ENCODE peak calls at places on chromosomes 6 and 20, in five cellular contexts. M is HCT116, E is K562, R is HepG2, A is H1. W is an unnamed sample.

GRCh38 chr6:33329058-33329457 is 11.5 kb upstream of the ZBTB22 start:
- DNase-seq in M (no peak), E (no peak), R (no peak), A (no peak), W (no peak)

GRCh38 chr6:35439308-35439707 is 12.8 kb upstream of the FANCE start:
- DNase-seq in M (no peak), E (peak; percentile 70), R (no peak), A (no peak), W (no peak)

GRCh38 chr20:57659789-57660509 is 39.7 kb upstream of the ZBP1 start:
- DNase-seq in M (no peak), E (no peak), R (no peak), A (no peak), W (no peak)

GRCh38 chr6:77633993-77634392 is 18.8 kb upstream of the MEI4 start:
- DNase-seq in M (no peak), E (no peak), R (no peak), A (no peak), W (no peak)

GRCh38 chr6:95576621-95577316 is 566 bp upstream of the MANEA start:
- DNase-seq in M (no peak), E (peak; percentile 11), R (no peak), A (no peak), W (no peak)

GRCh38 chr6:142489722-142490610 is 188.2 kb downstream of the ADGRG6 start:
- DNase-seq in M (no peak), E (no peak), R (no peak), A (no peak), W (no peak)

GRCh38 chr6:9116026-9116425 is 680.7 kb upstream of the SLC35B3 start:
- DNase-seq in M (no peak), E (no peak), R (no peak), A (no peak), W (no peak)

GRCh38 chr20:51803157-51803854 is 985 bp upstream of the SALL4 start:
- DNase-seq in M (no peak), E (no peak), R (no peak), A (no peak), W (no peak)

GRCh38 chr6:106496791-106497190 is 132.5 kb downstream of the RTN4IP1 start:
- DNase-seq in M (no peak), E (no peak), R (no peak), A (no peak), W (no peak)

GRCh38 chr6:115219645-115220044 is 841.0 kb downstream of the FRK start:
- DNase-seq in M (no peak), E (no peak), R (no peak), A (no peak), W (no peak)

GRCh38 chr20:61120595-61121515 is 131.2 kb upstream of the CDH4 start:
- DNase-seq in M (no peak), E (peak; percentile 74), R (peak; percentile 67), A (peak; percentile 25), W (peak; percentile 62)

DNA sequence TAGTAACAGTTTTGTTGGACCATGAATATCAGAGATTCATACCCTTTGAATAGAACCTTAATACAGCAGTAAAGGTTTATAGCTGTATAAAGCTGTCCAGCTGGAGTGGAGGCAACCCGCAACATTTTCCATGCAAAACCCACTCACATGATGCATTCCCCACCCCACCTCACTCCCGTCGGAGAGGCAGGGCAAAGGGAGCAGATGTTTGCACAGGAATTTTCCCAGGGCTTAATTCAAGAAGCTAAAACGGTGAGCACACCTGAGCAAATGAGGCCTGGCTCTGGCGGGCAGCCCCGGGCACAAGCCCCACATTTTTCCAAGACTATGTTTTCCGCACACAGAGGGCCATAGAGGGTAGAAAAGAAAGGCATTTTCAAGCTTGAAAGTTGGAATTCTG is 191.7 kb downstream of the FOXC1 start:
- DNase-seq in M (no peak), E (no peak), R (no peak), A (no peak), W (no peak)
- TF ChIP-seq ZNF274 in M (no peak), E (no peak), R (no peak), A (no peak), W (no peak)

DNA sequence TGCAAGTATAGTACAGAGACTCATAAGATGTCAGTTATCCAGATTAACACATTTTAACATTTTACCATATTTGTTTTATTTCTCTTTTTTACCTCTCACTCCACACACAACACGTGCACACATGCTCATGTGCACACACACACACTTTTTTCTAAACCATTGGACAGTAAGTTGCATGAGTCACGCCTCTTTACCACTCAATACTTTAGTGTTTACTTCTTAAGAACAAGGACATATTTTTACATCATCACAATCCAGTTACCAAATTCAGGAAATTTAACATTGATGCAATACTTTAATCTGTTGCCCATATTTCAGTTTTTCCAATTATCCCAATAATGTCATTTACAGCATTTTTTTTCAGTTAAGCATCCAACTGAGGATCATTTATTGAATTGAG is 109.0 kb downstream of the RIN2 start:
- DNase-seq in M (no peak), E (no peak), R (no peak), A (no peak), W (no peak)
- TF ChIP-seq YY1 in M (no peak), E (no peak), R (no peak), A (no peak), W (no peak)

DNA sequence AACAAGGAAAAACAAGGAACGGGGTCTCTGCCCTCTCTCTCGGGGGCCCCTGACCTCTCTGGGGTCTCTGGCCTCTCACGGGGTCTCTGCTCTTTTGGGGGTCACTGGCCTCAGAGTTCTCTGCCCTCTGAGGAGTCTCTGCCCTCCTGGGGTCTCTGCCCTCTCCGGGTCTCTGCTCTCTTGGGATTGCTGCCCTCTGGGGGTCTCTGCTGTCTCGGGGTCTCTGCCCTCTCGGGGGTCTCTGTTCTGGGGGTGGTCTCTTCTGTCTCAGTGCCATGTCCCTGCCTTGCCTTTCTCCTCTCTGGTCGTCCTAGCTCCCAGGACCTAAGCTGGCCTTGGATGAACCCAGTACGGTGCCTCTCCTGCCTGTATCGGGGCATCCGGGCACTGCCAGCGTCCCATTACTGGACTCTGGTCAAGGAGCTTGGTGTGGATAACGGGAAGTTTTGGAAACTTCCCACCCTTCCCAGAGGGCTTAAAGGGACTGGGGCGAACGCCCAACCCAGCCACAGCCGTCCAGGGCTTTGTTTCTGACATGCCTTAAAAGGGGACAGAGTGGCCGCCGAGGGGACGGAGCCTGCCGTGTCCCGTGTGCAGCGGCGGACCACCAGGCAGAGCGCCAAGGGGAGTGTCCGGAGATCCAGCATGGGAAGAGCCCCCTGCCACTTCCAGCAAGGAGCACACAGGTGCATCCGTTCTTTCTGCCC is 24.7 kb upstream of the MRGBP start:
- DNase-seq in M (no peak), E (no peak), R (no peak), A (no peak), W (no peak)
- TF ChIP-seq ZNF274 in M (no peak), E (no peak), R (no peak), A (no peak), W (no peak)

DNA sequence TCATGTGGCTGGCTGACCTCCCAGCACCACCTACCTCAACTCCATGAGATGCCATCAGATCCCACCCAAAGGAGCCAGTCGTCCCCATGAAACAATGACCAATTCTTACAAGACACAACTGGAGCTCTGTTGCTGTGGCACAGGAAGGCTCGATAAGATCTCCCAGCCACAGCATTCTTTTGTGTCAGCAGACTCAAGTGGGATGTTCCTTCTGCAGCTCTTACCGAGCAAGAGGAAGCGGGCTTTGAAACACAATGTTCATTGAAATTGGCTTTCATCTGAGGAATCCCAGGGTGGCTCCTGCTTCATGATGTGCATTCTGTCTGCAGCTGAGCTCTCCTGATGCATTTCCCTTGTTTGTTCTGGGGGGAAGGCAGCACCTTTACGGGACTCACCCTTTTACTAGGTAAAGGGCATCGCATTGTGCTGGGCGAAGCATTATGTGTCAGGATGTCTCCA is 222.0 kb upstream of the SGK1 start:
- DNase-seq in M (no peak), E (peak; percentile 44), R (no peak), A (no peak), W (no peak)
- TF ChIP-seq YY1 in M (no peak), E (no peak), R (no peak), A (no peak), W (no peak)

GRCh38 chr6:128491643-128492206 is 28.7 kb downstream of the PTPRK start:
- DNase-seq in M (no peak), E (no peak), R (no peak), A (no peak), W (no peak)
- TF ChIP-seq ZNF274 in M (no peak), E (no peak), R (no peak), A (no peak), W (no peak)